ENCODE peak calls at places on chromosomes 7 and 10, in ten cellular contexts. K is GM18507; E is mucosa of descending colon; Y is naive thymus-derived CD4-positive, alpha-beta T cell; W is SW480; X is effector CD4-positive, alpha-beta T cell; Q is cardiac fibroblast; T is activated T-cell treated with anti-CD3 and anti-CD28 coated beads for 1 hour; Z is OCI-LY7; H is activated naive CD8-positive, alpha-beta T cell treated with anti-CD3 and anti-CD28 coated beads for 36 hours. A is an unnamed sample.

GRCh38 chr10:99548041-99548530 is 15.3 kb downstream of the NKX2-3 start:
- DNase-seq in T (no peak), Z (peak; percentile 25), W (peak; percentile 58), Y (no peak), Q (peak; percentile 31), X (no peak), H (no peak), E (no peak), K (no peak), A (no peak)

GRCh38 chr10:43671659-43672555 is 23.2 kb upstream of the ZNF32 start:
- DNase-seq in H (peak; percentile 18), W (peak; percentile 62), Y (peak; percentile 46), X (peak; percentile 51), T (no peak), E (peak; percentile 82), K (peak; percentile 54), Z (peak; percentile 67), Q (peak; percentile 87), A (peak; percentile 16)

GRCh38 chr7:49433794-49434193 is 339.6 kb upstream of the VWC2 start:
- DNase-seq in Q (no peak), T (no peak), K (no peak), E (no peak), X (no peak), H (no peak), W (no peak), Z (peak; percentile 10), Y (no peak), A (no peak)

GRCh38 chr7:12436896-12437535 is 33.4 kb upstream of the VWDE start:
- DNase-seq in Q (peak; percentile 63), W (no peak), Z (peak; percentile 31), Y (no peak), T (no peak), K (no peak), E (no peak), X (no peak), H (no peak), A (no peak)

GRCh38 chr7:96827701-96828100 is 118.1 kb upstream of the SEM1 start:
- DNase-seq in Y (no peak), W (no peak), Q (no peak), X (no peak), H (no peak), K (no peak), T (no peak), Z (no peak), E (no peak), A (no peak)

GRCh38 chr10:91617073-91617580 is 15.7 kb downstream of the PPP1R3C start:
- DNase-seq in E (no peak), W (peak; percentile 77), T (no peak), X (no peak), H (no peak), Z (no peak), Q (peak; percentile 92), K (no peak), Y (no peak), A (no peak)

GRCh38 chr7:7972128-7972527 is 3.5 kb downstream of the GLCCI1 start:
- DNase-seq in Y (peak; percentile 20), K (no peak), Z (peak; percentile 52), H (no peak), W (no peak), X (no peak), Q (no peak), T (no peak), E (no peak), A (no peak)

GRCh38 chr10:78981257-78981969 is 87.4 kb upstream of the ZMIZ1 start:
- DNase-seq in K (peak; percentile 12), H (peak; percentile 37), W (no peak), E (no peak), Y (no peak), X (no peak), T (no peak), Z (peak; percentile 34), Q (no peak), A (no peak)

GRCh38 chr10:131149586-131149985 is 161.9 kb downstream of the TCERG1L start:
- DNase-seq in Q (no peak), W (no peak), Y (no peak), Z (no peak), H (no peak), T (no peak), E (no peak), K (no peak), X (no peak), A (no peak)

GRCh38 chr10:79331226-79331625 is 16.0 kb upstream of the PPIF start:
- DNase-seq in E (no peak), T (no peak), Y (no peak), Z (no peak), X (no peak), W (peak; percentile 50), K (no peak), Q (peak; percentile 32), H (peak; percentile 25), A (no peak)

GRCh38 chr10:43878386-43878785 is 229.7 kb upstream of the ZNF32 start:
- DNase-seq in W (no peak), T (no peak), X (no peak), Y (no peak), H (no peak), E (no peak), K (no peak), Z (no peak), Q (peak; percentile 29), A (no peak)

GRCh38 chr7:78601728-78602127 is 803.2 kb downstream of the PHTF2 start:
- DNase-seq in W (no peak), X (no peak), H (no peak), T (no peak), Y (no peak), E (no peak), K (no peak), Q (no peak), Z (no peak), A (no peak)

A was measured in activated effector memory CD4-positive, alpha-beta T cell treated with Interleukin-2 at 50 U/mL for 16 hours.